ENCODE peak calls at places on chromosome 1, in eight cellular contexts. G, B, T, S, Q, X, Z and D are unnamed samples.

GRCh38 chr1:151832318-151832984 is 849 bp upstream of the RORC start:
- DNase-seq in Z (peak; percentile 74), S (peak; percentile 52), X (peak; percentile 47), G (peak; percentile 33), T (no peak), Q (peak; percentile 92), B (peak; percentile 69), D (no peak)

GRCh38 chr1:224929335-224930237 is at the start of gene DNAH14:
- DNase-seq in G (peak; percentile 14), T (peak; percentile 92), S (peak; percentile 83), X (peak; percentile 72), Q (peak; percentile 88), Z (peak; percentile 56), B (peak; percentile 68), D (peak; percentile 77)

GRCh38 chr1:6423321-6423999 is 1.1 kb upstream of the ESPN start:
- DNase-seq in S (no peak), Q (peak; percentile 65), X (peak; percentile 60), G (no peak), B (peak; percentile 91), Z (peak; percentile 83), T (peak; percentile 65), D (peak; percentile 63)

GRCh38 chr1:198444792-198445191 is 95.7 kb downstream of the ATP6V1G3 start:
- DNase-seq in Z (peak; percentile 58), B (peak; percentile 28), X (peak; percentile 91), Q (no peak), S (peak; percentile 85), G (no peak), T (no peak), D (no peak)

GRCh38 chr1:150477733-150478132 is 9.5 kb upstream of the TARS2 start:
- DNase-seq in Q (no peak), G (no peak), B (peak; percentile 92), T (no peak), Z (peak; percentile 99), S (peak; percentile 42), X (peak; percentile 39), D (no peak)

GRCh38 chr1:203888807-203889251 is 27.4 kb downstream of the SNRPE start:
- DNase-seq in Q (no peak), G (no peak), S (peak; percentile 31), B (peak; percentile 58), X (peak; percentile 83), T (no peak), Z (peak; percentile 79), D (no peak)

GRCh38 chr1:98177751-98178150 is 256.9 kb upstream of the DPYD start:
- DNase-seq in Z (no peak), B (no peak), Q (no peak), G (no peak), T (no peak), X (no peak), S (no peak), D (no peak)

GRCh38 chr1:209583408-209583807 is at the start of gene CAMK1G:
- DNase-seq in Q (no peak), Z (peak; percentile 45), T (no peak), B (no peak), X (peak; percentile 70), S (peak; percentile 88), G (no peak), D (no peak)

GRCh38 chr1:43329995-43330751 is 7.4 kb upstream of the MPL start:
- DNase-seq in Z (peak; percentile 62), B (peak; percentile 55), Q (peak; percentile 50), S (peak; percentile 46), G (peak; percentile 51), X (peak; percentile 81), T (peak; percentile 95), D (peak; percentile 34)

GRCh38 chr1:164846731-164847691 is 288.0 kb downstream of the PBX1 start:
- DNase-seq in Z (no peak), T (no peak), S (no peak), X (no peak), Q (no peak), G (no peak), B (no peak), D (no peak)

GRCh38 chr1:3907031-3907534 is 7.0 kb upstream of the C1orf174 start:
- DNase-seq in B (no peak), G (no peak), X (no peak), Z (peak; percentile 19), T (peak; percentile 30), Q (no peak), S (no peak), D (peak; percentile 29)

GRCh38 chr1:64598100-64598571 is 128.2 kb downstream of the CACHD1 start:
- DNase-seq in Q (no peak), Z (peak; percentile 81), S (peak; percentile 15), T (no peak), G (no peak), X (no peak), B (peak; percentile 75), D (no peak)

GRCh38 chr1:94325379-94326302 is 88.3 kb upstream of the ARHGAP29 start:
- DNase-seq in Z (peak; percentile 98), Q (no peak), X (peak; percentile 100), T (no peak), G (no peak), B (peak; percentile 99), S (peak; percentile 93), D (no peak)

GRCh38 chr1:229843627-229844238 is 217.7 kb downstream of the URB2 start:
- DNase-seq in B (peak; percentile 71), Q (no peak), T (peak; percentile 7), S (peak; percentile 92), Z (peak; percentile 75), G (peak; percentile 76), X (no peak), D (peak; percentile 19)

GRCh38 chr1:102776074-102776473 is 332.2 kb downstream of the COL11A1 start:
- DNase-seq in X (no peak), G (no peak), S (no peak), T (no peak), B (no peak), Q (no peak), Z (no peak), D (no peak)

GRCh38 chr1:230263573-230264195 is 162.4 kb downstream of the PGBD5 start:
- DNase-seq in X (no peak), Q (no peak), G (peak; percentile 8), Z (no peak), B (no peak), S (no peak), T (no peak), D (no peak)

GRCh38 chr1:186325239-186325638 is 49.8 kb downstream of the TPR start:
- DNase-seq in G (no peak), B (no peak), S (peak; percentile 29), T (peak; percentile 20), Q (no peak), X (peak; percentile 33), Z (peak; percentile 25), D (peak; percentile 7)

GRCh38 chr1:84164156-84164555 is 20.1 kb downstream of the PRKACB start:
- DNase-seq in T (no peak), Z (no peak), G (no peak), Q (no peak), S (peak; percentile 64), X (peak; percentile 26), B (no peak), D (no peak)

DNA sequence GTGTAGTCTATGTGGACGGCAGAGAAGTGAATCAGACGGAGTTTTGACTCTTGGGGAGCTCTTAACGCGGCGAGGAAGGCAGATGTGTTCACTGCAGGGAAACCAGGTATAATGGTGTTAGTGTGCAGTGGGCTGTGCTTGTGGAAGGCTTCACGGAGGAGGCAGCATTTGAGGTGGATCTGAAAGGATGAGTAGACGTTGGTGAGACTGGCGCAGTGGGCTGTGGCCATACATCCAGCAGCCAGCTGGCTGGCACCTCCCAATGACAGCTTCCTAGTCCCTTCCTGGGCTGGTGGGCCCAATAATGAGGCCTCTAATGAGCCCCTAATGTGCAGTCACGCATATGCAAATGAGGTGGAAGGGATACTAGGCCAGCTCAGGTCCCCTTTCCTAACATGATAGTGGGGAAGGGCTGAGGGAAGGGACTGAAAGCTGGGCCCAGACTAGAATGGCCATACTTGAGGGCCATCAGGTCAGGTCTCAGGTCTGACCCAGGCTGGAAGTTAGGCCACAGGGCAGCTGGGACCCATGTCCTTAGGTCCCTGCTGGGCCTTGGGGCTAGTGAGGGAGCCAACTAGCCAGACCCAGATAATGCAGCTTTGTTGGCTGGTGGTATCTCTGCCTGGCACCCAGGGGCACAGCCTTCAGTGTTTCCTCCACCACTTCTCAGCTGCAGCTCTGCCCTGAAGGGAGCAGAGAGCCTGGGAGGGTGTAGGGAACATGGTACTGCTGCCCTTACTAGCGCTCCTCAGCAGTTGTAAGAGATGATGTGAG is 3.8 kb downstream of the MAP7D1 start:
- DNase-seq in T (no peak), Z (no peak), X (no peak), G (no peak), B (no peak), S (no peak), Q (no peak), D (no peak)
- H3K4me3 ChIP-seq in T (peak overlapping the region; percentile 70), Z (no peak overlapping the region), X (peak overlapping the region; percentile 17), G (no peak overlapping the region), B (no peak overlapping the region), S (peak overlapping the region; percentile 69), Q (no peak overlapping the region), D (peak overlapping the region; percentile 53)

DNA sequence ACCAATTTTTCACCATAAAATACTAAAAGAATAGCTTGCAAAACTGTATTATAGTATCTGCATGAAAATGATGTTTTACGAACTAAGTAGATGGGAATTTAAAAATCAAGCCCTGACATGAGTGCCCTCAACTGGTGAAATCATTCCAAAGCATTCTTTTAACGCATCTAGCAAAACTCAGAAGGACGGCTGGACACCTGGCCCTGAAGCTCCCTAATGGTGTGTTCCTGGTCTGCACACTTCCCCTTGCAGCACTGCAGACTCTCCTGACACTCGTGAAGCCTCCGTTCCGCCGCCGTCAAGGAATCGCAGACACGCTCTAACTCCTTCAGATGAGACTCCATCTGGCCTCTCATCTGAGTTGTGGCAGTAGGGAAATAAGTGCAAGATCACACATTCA is 39.9 kb downstream of the ODF2L start:
- DNase-seq in Q (no peak), S (peak; percentile 19), X (no peak), Z (peak; percentile 28), B (no peak), T (peak; percentile 4), G (no peak), D (no peak)
- TF ChIP-seq CTCF in Q (no peak), S (peak; percentile 21), X (no peak), Z (no peak), B (peak; percentile 13), T (peak; percentile 5), G (no peak), D (no peak)

DNA sequence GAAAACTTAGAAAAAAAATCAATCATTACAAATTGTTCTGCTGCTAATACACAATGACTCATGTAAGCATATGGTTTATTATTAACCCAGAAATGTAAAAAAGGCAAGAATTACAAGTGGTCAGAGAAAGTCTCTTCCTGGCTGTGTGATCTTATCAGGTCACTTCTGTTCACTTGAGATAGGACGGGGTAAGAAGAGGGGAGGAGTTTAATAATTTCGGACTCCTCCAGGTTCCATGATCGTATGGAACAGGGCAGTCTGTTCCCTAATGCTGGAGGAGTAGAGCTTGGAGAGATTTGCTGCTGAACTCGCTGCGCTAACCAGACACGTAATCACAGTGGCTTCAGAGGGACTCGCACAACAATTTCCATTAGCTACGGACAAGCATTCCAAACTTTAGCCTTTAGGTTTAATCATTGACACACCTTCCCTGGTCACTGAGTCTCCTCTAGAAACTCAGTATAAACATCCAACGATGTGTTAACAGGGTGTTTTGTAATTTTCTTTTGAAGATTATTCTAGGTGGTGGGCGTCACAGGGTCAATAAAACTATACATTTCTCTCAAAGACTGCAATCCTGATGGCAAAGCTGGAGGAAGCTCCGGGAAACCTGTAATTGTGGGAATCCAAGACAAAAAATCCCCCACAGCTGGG is 1.3 kb downstream of the CRYZ start:
- DNase-seq in G (no peak), Q (no peak), S (peak; percentile 14), X (peak; percentile 2), Z (peak; percentile 20), B (no peak), T (peak; percentile 2), D (peak; percentile 28)
- H3K4me3 ChIP-seq in G (peak overlapping the region; percentile 79), Q (no peak overlapping the region), S (peak overlapping the region; percentile 13), X (peak overlapping the region; percentile 32), Z (peak overlapping the region; percentile 1), B (no peak overlapping the region), T (peak overlapping the region; percentile 25), D (peak overlapping the region; percentile 69)

GRCh38 chr1:24293392-24294227 is 25.5 kb upstream of the GRHL3 start:
- DNase-seq in S (no peak), T (no peak), Z (peak; percentile 71), X (no peak), G (no peak), Q (no peak), B (peak; percentile 67), D (no peak)
- TF ChIP-seq CTCF in S (no peak), T (no peak), Z (no peak), X (no peak), G (no peak), Q (no peak), B (no peak), D (no peak)